ENCODE peak calls at places on chromosomes 5 and 9, in four cellular contexts. R is H1, E is HepG2, B is GM12878. T is an unnamed sample.
A peak's percentile ranks its signal among the peaks of the same experiment; 100 is the strongest.

GRCh38 chr5:146076455-146076854 is 28.9 kb downstream of the PLAC8L1 start:
- DNase-seq in E (no peak), R (no peak), B (no peak), T (peak; percentile 65)

GRCh38 chr9:130208600-130209347 is 36.6 kb downstream of the NCS1 start:
- DNase-seq in B (no peak), E (no peak), R (peak; percentile 50), T (peak; percentile 53)

GRCh38 chr5:118657576-118657975 is 330.8 kb downstream of the DTWD2 start:
- DNase-seq in R (no peak), E (no peak), B (no peak), T (no peak)

GRCh38 chr9:17862081-17862480 is 283.2 kb downstream of the SH3GL2 start:
- DNase-seq in E (no peak), B (no peak), R (no peak), T (no peak)

GRCh38 chr9:136331556-136332481 is 4.5 kb downstream of the GPSM1 start:
- DNase-seq in R (no peak), B (no peak), E (no peak), T (no peak)

GRCh38 chr9:12882430-12882829 is 107.6 kb downstream of the LURAP1L start:
- DNase-seq in E (no peak), R (no peak), B (no peak), T (no peak)

GRCh38 chr5:96537386-96537785 is 104.3 kb upstream of the PCSK1 start:
- DNase-seq in E (no peak), R (no peak), B (no peak), T (no peak)

GRCh38 chr9:93223241-93224180 is 39.6 kb downstream of the WNK2 start:
- DNase-seq in R (no peak), E (no peak), B (no peak), T (no peak)

GRCh38 chr5:135348920-135349319 is 50.1 kb downstream of the MACROH2A1 start:
- DNase-seq in E (no peak), B (no peak), R (no peak), T (no peak)

GRCh38 chr9:72656021-72656420 is 134.6 kb downstream of the TMC1 start:
- DNase-seq in R (no peak), E (no peak), B (no peak), T (no peak)

GRCh38 chr9:83583151-83584014 is 39.6 kb upstream of the IDNK start:
- DNase-seq in R (peak; percentile 80), E (peak; percentile 47), B (no peak), T (peak; percentile 91)

GRCh38 chr9:85858351-85858750 is 82.6 kb upstream of the NAA35 start:
- DNase-seq in E (no peak), R (no peak), B (no peak), T (no peak)
- TF ChIP-seq CREB1 in E (no peak), R (no peak), B (no peak), T (no peak)

DNA sequence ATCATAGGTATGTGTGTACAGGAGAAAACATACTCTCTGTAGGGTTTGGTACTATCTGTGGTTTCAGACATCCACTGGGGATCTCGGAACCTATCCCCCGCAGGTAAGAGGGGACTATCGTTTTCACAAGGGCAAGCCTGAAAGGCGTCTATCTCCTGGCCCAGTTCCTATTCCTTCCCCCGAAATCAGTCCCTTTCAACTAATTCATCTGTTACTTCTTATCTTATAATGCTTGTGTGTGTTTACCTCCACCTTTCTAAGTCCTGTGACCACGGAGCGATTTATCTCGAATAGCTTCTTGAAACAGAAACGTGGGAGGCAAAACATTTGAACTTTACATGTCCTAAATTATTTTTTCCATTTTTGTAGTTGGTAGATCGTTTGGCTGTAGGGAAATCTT is 11.4 kb downstream of the ABO start:
- DNase-seq in R (no peak), E (no peak), B (no peak), T (no peak)
- H3K4me3 ChIP-seq in R (no peak overlapping the region), E (no peak overlapping the region), B (no peak overlapping the region), T (no peak overlapping the region)

GRCh38 chr9:32523910-32524309 is 2.1 kb downstream of the RIGI start:
- DNase-seq in E (peak; percentile 9), R (no peak), B (no peak), T (no peak)

GRCh38 chr9:32526707-32527048 is 682 bp upstream of the RIGI start:
- DNase-seq in B (no peak), R (no peak), E (no peak), T (no peak)

GRCh38 chr9:32524558-32525461 is 1.2 kb downstream of the RIGI start:
- DNase-seq in B (peak; percentile 9), R (no peak), E (peak; percentile 18), T (peak; percentile 67)

GRCh38 chr9:32526042-32526706 is at the start of gene RIGI:
- DNase-seq in B (peak; percentile 51), R (peak; percentile 80), E (peak; percentile 89), T (peak; percentile 91)

DNA sequence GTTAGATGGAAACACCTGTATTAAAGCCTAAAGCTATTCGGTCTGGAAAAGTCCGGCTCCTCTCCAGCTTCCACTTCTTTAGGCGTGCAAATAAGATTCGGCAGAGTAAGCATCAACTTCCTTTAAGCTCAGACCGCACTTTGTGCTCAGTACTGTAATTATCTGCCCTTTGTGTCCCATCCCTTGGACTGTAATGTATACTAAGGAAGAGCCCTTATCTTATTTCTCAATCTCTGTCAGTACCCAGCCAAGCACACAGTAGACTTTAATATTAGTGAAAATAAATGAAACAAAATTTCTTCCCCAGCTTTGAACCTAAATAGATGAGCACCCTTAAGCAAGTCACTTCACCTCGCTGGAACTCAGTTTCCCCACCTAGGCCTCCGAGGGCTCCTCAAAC is 490 bp downstream of the RIGI start:
- DNase-seq in E (no peak), B (peak; percentile 7), R (no peak), T (no peak)
- TF ChIP-seq CREB1 in E (no peak), B (no peak), R (no peak), T (no peak)

DNA sequence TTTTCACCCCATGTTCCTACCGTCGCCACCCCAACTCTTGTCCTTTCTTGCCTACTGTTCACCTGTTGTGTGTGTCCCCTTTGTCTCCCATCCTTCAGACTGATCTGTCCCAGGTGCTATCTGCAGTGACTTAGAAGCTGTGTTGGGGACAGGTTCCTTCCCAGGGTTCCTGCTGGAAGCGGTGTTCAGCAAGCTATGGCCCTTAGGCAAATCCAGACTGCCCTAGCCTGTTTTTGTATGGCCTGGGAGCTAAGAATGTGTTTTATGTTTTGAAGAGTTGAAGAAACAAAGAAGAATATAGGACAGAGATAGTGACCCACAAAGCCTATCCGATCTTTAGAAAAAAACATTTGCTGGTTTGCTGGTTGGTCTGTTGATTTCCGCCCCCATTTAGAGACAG is 236.4 kb downstream of the GOLPH3 start:
- DNase-seq in E (no peak), B (no peak), R (no peak), T (no peak)
- H3K4me3 ChIP-seq in E (no peak overlapping the region), B (no peak overlapping the region), R (no peak overlapping the region), T (no peak overlapping the region)

DNA sequence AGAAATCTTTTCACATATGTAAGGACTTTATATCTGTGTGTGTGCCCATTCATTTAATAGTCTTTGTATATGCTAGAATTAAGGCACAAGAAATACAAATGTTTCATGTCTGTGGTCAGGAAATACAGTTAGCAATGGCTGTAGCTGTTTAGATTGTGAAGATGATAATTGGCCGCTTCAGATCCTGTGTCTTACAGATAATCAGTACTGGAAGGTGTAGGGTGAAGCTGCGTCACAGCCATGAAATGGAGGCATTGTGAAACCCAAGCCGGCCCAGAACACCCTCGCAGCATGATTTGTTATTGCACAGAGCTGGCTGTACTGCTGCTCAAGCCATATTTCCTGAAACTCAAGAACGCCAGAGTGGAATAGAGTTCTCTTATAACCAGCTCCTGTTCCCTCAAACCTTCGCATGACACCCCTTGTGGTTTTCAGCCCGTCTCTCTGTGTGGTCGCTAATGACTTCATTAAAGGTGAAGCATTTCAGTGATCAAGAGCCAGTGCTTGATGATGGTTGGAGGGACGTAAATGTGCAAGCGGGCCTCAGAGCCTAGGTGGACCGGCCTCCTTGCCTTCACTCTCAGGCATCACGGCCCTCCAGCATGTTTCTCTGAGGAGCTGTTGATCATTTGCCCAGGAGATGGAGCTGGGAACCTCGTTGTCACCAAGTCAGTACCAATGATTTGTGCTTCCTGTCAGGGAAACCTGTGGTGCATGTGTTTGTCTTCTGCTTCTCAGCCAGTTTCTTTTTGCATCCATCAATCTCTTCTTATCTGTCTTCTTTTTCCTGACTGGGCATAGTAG is 80.1 kb downstream of the F2RL2 start:
- DNase-seq in B (no peak), R (no peak), E (no peak), T (peak; percentile 39)
- TF ChIP-seq CREB1 in B (peak; percentile 10), R (no peak), E (no peak), T (no peak)

DNA sequence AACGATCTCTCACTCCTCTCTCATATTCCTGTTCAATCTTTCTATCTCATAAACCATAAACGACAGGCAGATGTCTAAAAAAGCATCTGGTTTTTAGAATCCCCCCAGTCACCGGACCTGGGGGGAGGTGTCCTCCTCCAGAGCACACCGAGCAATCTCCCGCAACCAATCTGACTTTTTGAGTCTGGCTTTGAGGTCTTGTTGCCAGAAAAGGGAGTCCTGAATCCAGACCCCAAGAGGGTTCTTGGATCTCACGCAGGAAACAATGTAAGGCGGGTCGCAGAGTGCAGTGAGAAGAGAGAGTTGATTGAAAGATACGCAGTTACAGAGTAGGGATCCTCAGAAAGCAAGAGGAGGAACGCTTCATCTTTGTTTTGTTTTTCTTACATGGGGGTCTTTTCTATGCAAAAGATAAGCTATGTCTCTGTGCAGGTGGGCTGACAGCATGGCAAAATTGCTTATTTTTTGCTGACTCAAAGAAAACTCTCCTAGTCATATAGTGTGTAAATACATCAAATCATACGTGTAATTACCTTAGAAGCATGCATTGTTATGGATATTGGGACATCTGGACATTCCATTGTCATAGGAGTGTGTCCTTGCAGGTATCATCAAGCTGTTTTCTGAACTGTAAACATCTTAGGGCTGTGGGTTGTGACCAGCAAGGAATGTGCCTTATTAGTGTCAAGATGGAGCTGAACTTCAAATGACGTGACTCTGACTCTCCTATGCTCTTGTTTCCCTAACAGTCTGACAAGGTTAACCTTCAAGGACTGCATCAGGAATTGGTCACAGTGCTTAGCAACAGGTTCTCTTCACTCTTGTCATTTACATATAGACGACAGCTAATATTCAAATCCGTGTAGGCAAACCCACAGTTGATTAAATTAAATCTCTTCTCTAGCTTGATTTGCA is 159.3 kb upstream of the DAPK1 start:
- DNase-seq in B (no peak), E (no peak), R (no peak), T (peak; percentile 58)
- H3K4me3 ChIP-seq in B (no peak overlapping the region), E (no peak overlapping the region), R (peak overlapping the region; percentile 45), T (peak overlapping the region; percentile 49)

DNA sequence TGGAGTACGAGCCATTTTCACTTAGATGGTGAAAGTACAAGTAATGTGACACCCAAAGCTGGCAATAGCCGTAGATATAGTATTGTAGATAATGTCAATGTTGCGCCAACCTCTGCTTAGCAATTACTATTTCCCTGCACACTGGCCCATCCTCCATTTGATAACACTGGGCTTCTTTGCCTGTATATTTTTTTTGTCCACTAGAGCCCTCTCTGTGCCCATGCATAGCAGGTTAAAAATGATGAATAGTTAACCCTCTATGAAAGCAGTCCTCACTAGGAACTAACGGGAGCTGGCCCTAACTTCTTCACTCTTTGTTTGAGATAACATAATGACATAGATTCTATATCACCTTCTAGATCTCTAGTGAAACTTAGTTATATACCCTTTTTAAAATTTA is 416.8 kb downstream of the TUSC1 start:
- DNase-seq in R (no peak), E (no peak), B (no peak), T (no peak)
- TF ChIP-seq CREB1 in R (no peak), E (no peak), B (no peak), T (no peak)

DNA sequence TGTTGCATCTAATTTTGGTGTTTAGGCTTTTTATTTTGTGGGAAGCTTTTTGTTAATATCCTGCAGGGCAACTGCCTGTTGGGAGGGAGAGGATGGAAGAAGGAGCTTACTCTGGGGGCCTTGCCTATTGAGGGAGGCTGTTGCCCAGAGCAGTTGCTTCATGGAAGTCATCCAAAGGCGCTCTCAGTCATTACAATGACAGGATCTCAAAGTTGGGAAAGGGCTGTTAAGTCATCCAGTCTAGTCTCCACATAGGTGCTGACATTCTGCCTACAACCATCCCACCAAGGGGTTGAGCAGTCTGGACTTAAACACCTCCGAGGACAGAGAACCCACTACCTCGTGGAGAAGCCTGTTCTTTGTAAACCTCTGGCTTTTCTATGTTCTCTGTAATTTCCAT is 13.2 kb downstream of the SAP30L start:
- DNase-seq in E (no peak), B (no peak), R (no peak), T (no peak)
- H3K4me3 ChIP-seq in E (no peak overlapping the region), B (no peak overlapping the region), R (no peak overlapping the region), T (no peak overlapping the region)